ENCODE peak calls at places on chromosomes 11 and 22, in seven cellular contexts. One of them, this sample, is unnamed.

GRCh38 chr11:68845351-68846002 is 3.8 kb upstream of the CPT1A start:
- DNase-seq in IMR-90: no peak
- DNase-seq in ascending aorta: no peak
- DNase-seq in fibroblast of lung: no peak
- DNase-seq in Karpas-422: no peak
- DNase-seq in NT2/D1: no peak
- DNase-seq in HAP-1: no peak
- DNase-seq in this sample: no peak

GRCh38 chr11:69002101-69002742 is 10.8 kb downstream of the MRGPRF start:
- DNase-seq in IMR-90: no peak
- DNase-seq in Karpas-422: no peak
- DNase-seq in ascending aorta: no peak
- DNase-seq in fibroblast of lung: peak; percentile 42
- DNase-seq in NT2/D1: no peak
- DNase-seq in HAP-1: no peak
- DNase-seq in this sample: peak; percentile 43

GRCh38 chr11:44333271-44334218 is 23.6 kb upstream of the ALX4 start:
- DNase-seq in fibroblast of lung: no peak
- DNase-seq in ascending aorta: no peak
- DNase-seq in IMR-90: peak; percentile 25
- DNase-seq in NT2/D1: no peak
- DNase-seq in HAP-1: no peak
- DNase-seq in Karpas-422: no peak
- DNase-seq in this sample: peak; percentile 29

GRCh38 chr11:94521684-94522083 is 9.4 kb downstream of the C11orf97 start:
- DNase-seq in ascending aorta: no peak
- DNase-seq in Karpas-422: peak; percentile 69
- DNase-seq in HAP-1: no peak
- DNase-seq in IMR-90: no peak
- DNase-seq in fibroblast of lung: peak; percentile 24
- DNase-seq in NT2/D1: no peak
- DNase-seq in this sample: peak; percentile 70

GRCh38 chr11:44952082-44952481 is 1.4 kb upstream of the TP53I11 start:
- DNase-seq in fibroblast of lung: no peak
- DNase-seq in IMR-90: no peak
- DNase-seq in ascending aorta: no peak
- DNase-seq in NT2/D1: no peak
- DNase-seq in HAP-1: no peak
- DNase-seq in Karpas-422: no peak
- DNase-seq in this sample: no peak

GRCh38 chr11:71554996-71555395 is 6.8 kb downstream of the KRTAP5-9 start:
- DNase-seq in IMR-90: no peak
- DNase-seq in fibroblast of lung: no peak
- DNase-seq in NT2/D1: no peak
- DNase-seq in ascending aorta: no peak
- DNase-seq in Karpas-422: peak; percentile 19
- DNase-seq in HAP-1: no peak
- DNase-seq in this sample: no peak

GRCh38 chr11:69696749-69697488 is 6.9 kb downstream of the FGF19 start:
- DNase-seq in ascending aorta: no peak
- DNase-seq in fibroblast of lung: no peak
- DNase-seq in IMR-90: no peak
- DNase-seq in NT2/D1: no peak
- DNase-seq in Karpas-422: no peak
- DNase-seq in HAP-1: no peak
- DNase-seq in this sample: no peak

GRCh38 chr11:18727499-18728236 is 1.7 kb upstream of the IGSF22 start:
- DNase-seq in IMR-90: peak; percentile 16
- DNase-seq in fibroblast of lung: no peak
- DNase-seq in ascending aorta: no peak
- DNase-seq in Karpas-422: peak; percentile 76
- DNase-seq in NT2/D1: no peak
- DNase-seq in HAP-1: peak; percentile 22
- DNase-seq in this sample: peak; percentile 64

GRCh38 chr11:76232026-76232665 is 25.8 kb upstream of the WNT11 start:
- DNase-seq in Karpas-422: no peak
- DNase-seq in NT2/D1: no peak
- DNase-seq in IMR-90: no peak
- DNase-seq in HAP-1: no peak
- DNase-seq in fibroblast of lung: no peak
- DNase-seq in ascending aorta: no peak
- DNase-seq in this sample: no peak

GRCh38 chr11:8055836-8056526 is 25.0 kb upstream of the TUB start:
- DNase-seq in NT2/D1: no peak
- DNase-seq in Karpas-422: no peak
- DNase-seq in IMR-90: no peak
- DNase-seq in fibroblast of lung: no peak
- DNase-seq in ascending aorta: no peak
- DNase-seq in HAP-1: no peak
- DNase-seq in this sample: no peak

GRCh38 chr11:118290923-118291322 is 13.6 kb upstream of the CD3E start:
- DNase-seq in fibroblast of lung: no peak
- DNase-seq in IMR-90: no peak
- DNase-seq in HAP-1: no peak
- DNase-seq in Karpas-422: peak; percentile 66
- DNase-seq in NT2/D1: peak; percentile 16
- DNase-seq in ascending aorta: no peak
- DNase-seq in this sample: peak; percentile 31

GRCh38 chr11:46896719-46897406 is 21.5 kb downstream of the LRP4 start:
- DNase-seq in HAP-1: peak; percentile 60
- DNase-seq in ascending aorta: no peak
- DNase-seq in Karpas-422: peak; percentile 84
- DNase-seq in fibroblast of lung: peak; percentile 40
- DNase-seq in NT2/D1: no peak
- DNase-seq in IMR-90: peak; percentile 37
- DNase-seq in this sample: peak; percentile 73

GRCh38 chr22:30212363-30212995 is 34.1 kb downstream of the LIF start:
- DNase-seq in HAP-1: no peak
- DNase-seq in IMR-90: peak; percentile 95
- DNase-seq in Karpas-422: no peak
- DNase-seq in fibroblast of lung: peak; percentile 90
- DNase-seq in ascending aorta: peak; percentile 46
- DNase-seq in NT2/D1: no peak
- DNase-seq in this sample: peak; percentile 97

GRCh38 chr11:19747634-19748280 is 35.1 kb downstream of the NAV2 start:
- DNase-seq in NT2/D1: no peak
- DNase-seq in fibroblast of lung: no peak
- DNase-seq in Karpas-422: no peak
- DNase-seq in IMR-90: no peak
- DNase-seq in ascending aorta: no peak
- DNase-seq in HAP-1: no peak
- DNase-seq in this sample: no peak

GRCh38 chr22:32676196-32676595 is 125.3 kb upstream of the TIMP3 start:
- DNase-seq in fibroblast of lung: no peak
- DNase-seq in HAP-1: no peak
- DNase-seq in NT2/D1: no peak
- DNase-seq in Karpas-422: no peak
- DNase-seq in IMR-90: no peak
- DNase-seq in ascending aorta: no peak
- DNase-seq in this sample: no peak

GRCh38 chr11:131904756-131905155 is 534.3 kb downstream of the NTM start:
- DNase-seq in Karpas-422: no peak
- DNase-seq in NT2/D1: peak; percentile 79
- DNase-seq in HAP-1: no peak
- DNase-seq in IMR-90: no peak
- DNase-seq in ascending aorta: no peak
- DNase-seq in fibroblast of lung: no peak
- DNase-seq in this sample: no peak

GRCh38 chr11:108620958-108621772 is 27.6 kb upstream of the EXPH5 start:
- DNase-seq in HAP-1: no peak
- DNase-seq in NT2/D1: no peak
- DNase-seq in ascending aorta: no peak
- DNase-seq in fibroblast of lung: no peak
- DNase-seq in IMR-90: peak; percentile 10
- DNase-seq in Karpas-422: no peak
- DNase-seq in this sample: peak; percentile 34

GRCh38 chr11:2484576-2485125 is 39.8 kb downstream of the KCNQ1 start:
- DNase-seq in NT2/D1: no peak
- DNase-seq in fibroblast of lung: no peak
- DNase-seq in IMR-90: no peak
- DNase-seq in HAP-1: no peak
- DNase-seq in Karpas-422: no peak
- DNase-seq in ascending aorta: no peak
- DNase-seq in this sample: no peak

DNA sequence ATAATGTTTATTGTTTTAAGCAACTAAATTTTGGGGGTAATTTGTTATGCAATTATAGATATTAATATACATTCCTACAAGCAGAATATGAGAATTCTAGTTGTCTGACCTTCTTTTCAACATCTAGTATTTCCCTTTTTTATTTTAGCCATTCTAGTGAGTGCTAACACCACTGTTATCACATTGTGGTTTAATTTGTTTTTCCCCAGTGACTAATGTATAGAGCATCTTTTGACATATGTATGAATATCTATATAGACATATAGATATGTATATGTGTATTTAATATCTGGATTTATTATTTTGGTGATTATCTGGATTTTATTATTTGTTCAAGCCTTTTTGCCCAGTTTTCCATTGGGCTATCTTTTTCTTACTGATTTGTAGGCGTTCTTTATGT is 66.6 kb downstream of the STIM1 start:
- DNase-seq in HAP-1: no peak
- DNase-seq in NT2/D1: no peak
- DNase-seq in Karpas-422: no peak
- DNase-seq in IMR-90: no peak
- DNase-seq in ascending aorta: no peak
- DNase-seq in fibroblast of lung: no peak
- DNase-seq in this sample: no peak
- H3K9me3 ChIP-seq in HAP-1: no peaks in the 10 kb centered on the region
- H3K9me3 ChIP-seq in NT2/D1: no peaks in the 10 kb centered on the region
- H3K9me3 ChIP-seq in Karpas-422: no peaks in the 10 kb centered on the region
- H3K9me3 ChIP-seq in IMR-90: no peaks in the 10 kb centered on the region
- H3K9me3 ChIP-seq in ascending aorta: no peaks in the 10 kb centered on the region
- H3K9me3 ChIP-seq in fibroblast of lung: no peaks in the 10 kb centered on the region
- H3K9me3 ChIP-seq in this sample: no peaks in the 10 kb centered on the region

GRCh38 chr11:5929571-5929970 is 12.5 kb upstream of the OR56A3 start:
- DNase-seq in HAP-1: no peak
- DNase-seq in ascending aorta: no peak
- DNase-seq in IMR-90: no peak
- DNase-seq in fibroblast of lung: no peak
- DNase-seq in NT2/D1: no peak
- DNase-seq in Karpas-422: no peak
- DNase-seq in this sample: no peak
- H3K9me3 ChIP-seq in HAP-1: no peaks in the 10 kb centered on the region
- H3K9me3 ChIP-seq in ascending aorta: no peaks in the 10 kb centered on the region
- H3K9me3 ChIP-seq in IMR-90: peaks cover 41% of the 10 kb centered on the region
- H3K9me3 ChIP-seq in fibroblast of lung: no peaks in the 10 kb centered on the region
- H3K9me3 ChIP-seq in NT2/D1: peaks cover 4% of the 10 kb centered on the region
- H3K9me3 ChIP-seq in Karpas-422: no peaks in the 10 kb centered on the region
- H3K9me3 ChIP-seq in this sample: no peaks in the 10 kb centered on the region

DNA sequence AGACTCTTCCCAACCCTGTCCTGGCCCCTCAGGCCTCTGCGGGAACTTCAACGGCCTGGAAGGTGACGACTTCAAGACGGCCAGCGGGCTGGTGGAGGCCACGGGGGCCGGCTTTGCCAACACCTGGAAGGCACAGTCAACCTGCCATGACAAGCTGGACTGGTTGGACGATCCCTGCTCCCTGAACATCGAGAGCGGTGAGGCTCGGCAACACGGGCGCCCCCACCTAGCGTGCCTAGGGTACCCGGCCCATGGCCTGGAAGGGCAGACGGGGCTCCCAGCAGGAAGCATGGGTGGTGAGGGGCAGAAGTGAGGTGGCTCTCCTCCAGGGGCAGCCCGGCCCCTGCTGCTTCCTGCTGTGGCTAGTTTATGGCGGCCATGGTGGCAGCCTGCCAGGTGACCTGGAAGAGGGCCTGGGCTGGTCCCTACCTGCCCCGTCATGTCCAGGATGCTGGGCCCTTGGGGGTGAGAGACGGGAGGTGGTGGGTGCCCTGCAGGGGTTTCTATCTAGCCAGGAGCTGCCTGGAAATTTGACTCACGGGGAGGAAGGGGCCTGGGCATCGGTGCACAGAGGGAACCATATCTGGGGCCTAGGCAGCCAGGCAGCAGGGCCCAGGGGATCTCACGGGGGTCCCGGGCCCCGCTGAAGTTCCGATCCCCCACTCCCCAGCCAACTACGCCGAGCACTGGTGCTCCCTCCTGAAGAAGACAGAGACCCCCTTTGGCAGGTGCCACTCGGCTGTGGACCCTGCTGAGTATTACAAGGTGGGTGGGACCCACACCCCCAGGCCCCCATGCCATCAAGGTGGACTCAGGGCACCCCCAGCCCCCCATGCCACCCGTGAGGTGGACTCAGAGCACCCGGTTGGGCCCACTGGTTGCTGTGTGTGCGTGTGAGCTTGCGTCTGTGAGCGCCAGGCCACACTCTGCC is 9.2 kb downstream of the MUC2 start:
- DNase-seq in Karpas-422: no peak
- DNase-seq in IMR-90: no peak
- DNase-seq in ascending aorta: no peak
- DNase-seq in fibroblast of lung: no peak
- DNase-seq in HAP-1: no peak
- DNase-seq in NT2/D1: no peak
- DNase-seq in this sample: no peak
- H3K9me3 ChIP-seq in Karpas-422: no peaks in the 10 kb centered on the region
- H3K9me3 ChIP-seq in IMR-90: peaks cover under 1% of the 10 kb centered on the region
- H3K9me3 ChIP-seq in ascending aorta: no peaks in the 10 kb centered on the region
- H3K9me3 ChIP-seq in fibroblast of lung: no peaks in the 10 kb centered on the region
- H3K9me3 ChIP-seq in HAP-1: no peaks in the 10 kb centered on the region
- H3K9me3 ChIP-seq in NT2/D1: no peaks in the 10 kb centered on the region
- H3K9me3 ChIP-seq in this sample: no peaks in the 10 kb centered on the region

GRCh38 chr22:47398921-47399790 is 636.7 kb downstream of the TBC1D22A start:
- DNase-seq in NT2/D1: no peak
- DNase-seq in IMR-90: no peak
- DNase-seq in fibroblast of lung: no peak
- DNase-seq in Karpas-422: no peak
- DNase-seq in ascending aorta: no peak
- DNase-seq in HAP-1: no peak
- DNase-seq in this sample: no peak
- H3K9me3 ChIP-seq in NT2/D1: no peaks in the 10 kb centered on the region
- H3K9me3 ChIP-seq in IMR-90: peaks cover 28% of the 10 kb centered on the region
- H3K9me3 ChIP-seq in fibroblast of lung: no peaks in the 10 kb centered on the region
- H3K9me3 ChIP-seq in Karpas-422: no peaks in the 10 kb centered on the region
- H3K9me3 ChIP-seq in ascending aorta: no peaks in the 10 kb centered on the region
- H3K9me3 ChIP-seq in HAP-1: no peaks in the 10 kb centered on the region
- H3K9me3 ChIP-seq in this sample: no peaks in the 10 kb centered on the region

This sample was measured in GM23248.